ENCODE peak calls at places on chromosomes 5 and 9, in four cellular contexts. One of them, this sample, is unnamed.

GRCh38 chr9:134301387-134302129 is 24.7 kb upstream of the RXRA start:
- ATAC-seq in body of pancreas: peak; percentile 70
- ATAC-seq in HCT116: no peak
- ATAC-seq in left lung: no peak
- ATAC-seq in this sample: no peak

GRCh38 chr5:167797933-167798332 is 493.5 kb upstream of the WWC1 start:
- ATAC-seq in body of pancreas: no peak
- ATAC-seq in HCT116: no peak
- ATAC-seq in left lung: no peak
- ATAC-seq in this sample: no peak

GRCh38 chr9:33762343-33762742 is 33.0 kb upstream of the PRSS3 start:
- ATAC-seq in body of pancreas: peak; percentile 38
- ATAC-seq in HCT116: no peak
- ATAC-seq in left lung: no peak
- ATAC-seq in this sample: no peak

GRCh38 chr5:56512314-56512996 is 279.3 kb upstream of the ANKRD55 start:
- ATAC-seq in body of pancreas: peak; percentile 47
- ATAC-seq in HCT116: no peak
- ATAC-seq in left lung: no peak
- ATAC-seq in this sample: peak; percentile 69

GRCh38 chr9:24939099-24939850 is 393.6 kb upstream of the IZUMO3 start:
- ATAC-seq in body of pancreas: no peak
- ATAC-seq in HCT116: no peak
- ATAC-seq in left lung: no peak
- ATAC-seq in this sample: no peak

GRCh38 chr5:6448622-6449464 is at the start of gene UBE2QL1:
- ATAC-seq in body of pancreas: peak; percentile 48
- ATAC-seq in HCT116: no peak
- ATAC-seq in left lung: peak; percentile 30
- ATAC-seq in this sample: peak; percentile 41

GRCh38 chr5:43802119-43802518 is 199.1 kb downstream of the NNT start:
- ATAC-seq in body of pancreas: no peak
- ATAC-seq in HCT116: no peak
- ATAC-seq in left lung: no peak
- ATAC-seq in this sample: no peak

GRCh38 chr5:157581870-157582269 is 6.3 kb upstream of the ADAM19 start:
- ATAC-seq in body of pancreas: no peak
- ATAC-seq in HCT116: no peak
- ATAC-seq in left lung: no peak
- ATAC-seq in this sample: no peak

GRCh38 chr9:77731930-77732329 is 83.8 kb upstream of the GNA14 start:
- ATAC-seq in body of pancreas: peak; percentile 38
- ATAC-seq in HCT116: no peak
- ATAC-seq in left lung: no peak
- ATAC-seq in this sample: no peak

GRCh38 chr9:105052346-105052745 is 124.4 kb upstream of the ABCA1 start:
- ATAC-seq in body of pancreas: no peak
- ATAC-seq in HCT116: no peak
- ATAC-seq in left lung: peak; percentile 55
- ATAC-seq in this sample: peak; percentile 39

GRCh38 chr5:58545912-58546311 is 37.0 kb upstream of the RAB3C start:
- ATAC-seq in body of pancreas: no peak
- ATAC-seq in HCT116: no peak
- ATAC-seq in left lung: peak; percentile 32
- ATAC-seq in this sample: no peak

GRCh38 chr5:58595952-58596351 is 13.1 kb downstream of the RAB3C start:
- ATAC-seq in body of pancreas: no peak
- ATAC-seq in HCT116: no peak
- ATAC-seq in left lung: no peak
- ATAC-seq in this sample: no peak

GRCh38 chr5:100772011-100772410 is 131.1 kb downstream of the ST8SIA4 start:
- ATAC-seq in body of pancreas: peak; percentile 38
- ATAC-seq in HCT116: no peak
- ATAC-seq in left lung: no peak
- ATAC-seq in this sample: no peak

GRCh38 chr5:89263846-89264245 is 380.9 kb upstream of the MEF2C start:
- ATAC-seq in body of pancreas: no peak
- ATAC-seq in HCT116: no peak
- ATAC-seq in left lung: no peak
- ATAC-seq in this sample: no peak

GRCh38 chr5:55304584-55304983 is 2.9 kb downstream of the DHX29 start:
- ATAC-seq in body of pancreas: no peak
- ATAC-seq in HCT116: no peak
- ATAC-seq in left lung: no peak
- ATAC-seq in this sample: no peak

GRCh38 chr9:33185858-33186257 is 18.7 kb upstream of the B4GALT1 start:
- ATAC-seq in body of pancreas: peak; percentile 38
- ATAC-seq in HCT116: no peak
- ATAC-seq in left lung: peak; percentile 13
- ATAC-seq in this sample: no peak

GRCh38 chr5:96235008-96235910 is 197.8 kb downstream of the PCSK1 start:
- ATAC-seq in body of pancreas: peak; percentile 50
- ATAC-seq in HCT116: no peak
- ATAC-seq in left lung: peak; percentile 83
- ATAC-seq in this sample: peak; percentile 82

GRCh38 chr9:38443181-38443580 is 18.9 kb upstream of the IGFBPL1 start:
- ATAC-seq in body of pancreas: peak; percentile 86
- ATAC-seq in HCT116: peak; percentile 46
- ATAC-seq in left lung: peak; percentile 88
- ATAC-seq in this sample: no peak

GRCh38 chr5:54171645-54172384 is 138.6 kb downstream of the ARL15 start:
- ATAC-seq in body of pancreas: peak; percentile 91
- ATAC-seq in HCT116: no peak
- ATAC-seq in left lung: peak; percentile 84
- ATAC-seq in this sample: no peak

GRCh38 chr5:142208777-142209312 is 100.3 kb downstream of the NDFIP1 start:
- ATAC-seq in body of pancreas: no peak
- ATAC-seq in HCT116: no peak
- ATAC-seq in left lung: no peak
- ATAC-seq in this sample: no peak

GRCh38 chr5:87094347-87094746 is 173.3 kb upstream of the RASA1 start:
- ATAC-seq in body of pancreas: no peak
- ATAC-seq in HCT116: no peak
- ATAC-seq in left lung: no peak
- ATAC-seq in this sample: no peak

GRCh38 chr5:109450129-109450877 is 40.5 kb upstream of the PJA2 start:
- ATAC-seq in body of pancreas: no peak
- ATAC-seq in HCT116: no peak
- ATAC-seq in left lung: no peak
- ATAC-seq in this sample: no peak

GRCh38 chr9:133132174-133132573 is 11.1 kb upstream of the RALGDS start:
- ATAC-seq in body of pancreas: no peak
- ATAC-seq in HCT116: no peak
- ATAC-seq in left lung: no peak
- ATAC-seq in this sample: no peak

GRCh38 chr5:83426855-83427254 is 44.7 kb upstream of the VCAN start:
- ATAC-seq in body of pancreas: no peak
- ATAC-seq in HCT116: no peak
- ATAC-seq in left lung: no peak
- ATAC-seq in this sample: no peak

GRCh38 chr9:137191245-137191644 is 2.8 kb downstream of the SSNA1 start:
- ATAC-seq in body of pancreas: no peak
- ATAC-seq in HCT116: no peak
- ATAC-seq in left lung: no peak
- ATAC-seq in this sample: no peak

GRCh38 chr5:122183098-122183794 is 53.9 kb downstream of the ZNF474 start:
- ATAC-seq in body of pancreas: peak; percentile 45
- ATAC-seq in HCT116: no peak
- ATAC-seq in left lung: peak; percentile 88
- ATAC-seq in this sample: peak; percentile 78

GRCh38 chr5:150451594-150451993 is 2.1 kb upstream of the RPS14 start:
- ATAC-seq in body of pancreas: no peak
- ATAC-seq in HCT116: no peak
- ATAC-seq in left lung: no peak
- ATAC-seq in this sample: no peak

GRCh38 chr5:123209163-123210013 is 120.3 kb downstream of the PRDM6 start:
- ATAC-seq in body of pancreas: peak; percentile 18
- ATAC-seq in HCT116: peak; percentile 81
- ATAC-seq in left lung: peak; percentile 69
- ATAC-seq in this sample: no peak

GRCh38 chr5:6261668-6262067 is 116.7 kb downstream of the MED10 start:
- ATAC-seq in body of pancreas: no peak
- ATAC-seq in HCT116: no peak
- ATAC-seq in left lung: peak; percentile 69
- ATAC-seq in this sample: no peak

GRCh38 chr5:61632064-61632463 is 300.0 kb downstream of the ZSWIM6 start:
- ATAC-seq in body of pancreas: no peak
- ATAC-seq in HCT116: no peak
- ATAC-seq in left lung: no peak
- ATAC-seq in this sample: no peak

GRCh38 chr9:87883990-87884389 is 1.3 kb downstream of the SPATA31E1 start:
- ATAC-seq in body of pancreas: no peak
- ATAC-seq in HCT116: peak; percentile 86
- ATAC-seq in left lung: no peak
- ATAC-seq in this sample: no peak

GRCh38 chr5:132110195-132110594 is 36.6 kb downstream of the CSF2 start:
- ATAC-seq in body of pancreas: no peak
- ATAC-seq in HCT116: no peak
- ATAC-seq in left lung: no peak
- ATAC-seq in this sample: no peak

GRCh38 chr5:178131446-178131996 is 707 bp downstream of the RMND5B start:
- ATAC-seq in body of pancreas: no peak
- ATAC-seq in HCT116: peak; percentile 4
- ATAC-seq in left lung: no peak
- ATAC-seq in this sample: no peak

GRCh38 chr9:110926828-110927227 is 111.4 kb downstream of the LPAR1 start:
- ATAC-seq in body of pancreas: no peak
- ATAC-seq in HCT116: no peak
- ATAC-seq in left lung: peak; percentile 86
- ATAC-seq in this sample: no peak

GRCh38 chr5:168683247-168683926 is 104.2 kb upstream of the PANK3 start:
- ATAC-seq in body of pancreas: no peak
- ATAC-seq in HCT116: no peak
- ATAC-seq in left lung: no peak
- ATAC-seq in this sample: no peak

GRCh38 chr5:148559461-148559860 is 94.9 kb downstream of the HTR4 start:
- ATAC-seq in body of pancreas: no peak
- ATAC-seq in HCT116: no peak
- ATAC-seq in left lung: no peak
- ATAC-seq in this sample: no peak

GRCh38 chr9:112531666-112532282 is 45.1 kb downstream of the KIAA1958 start:
- ATAC-seq in body of pancreas: no peak
- ATAC-seq in HCT116: no peak
- ATAC-seq in left lung: no peak
- ATAC-seq in this sample: no peak

GRCh38 chr9:34992376-34992951 is 2.9 kb downstream of the DNAJB5 start:
- ATAC-seq in body of pancreas: no peak
- ATAC-seq in HCT116: no peak
- ATAC-seq in left lung: no peak
- ATAC-seq in this sample: no peak
- TF ChIP-seq CTCF in body of pancreas: no peak
- TF ChIP-seq CTCF in HCT116: no peak
- TF ChIP-seq CTCF in left lung: no peak
- TF ChIP-seq CTCF in this sample: no peak

GRCh38 chr9:84932915-84933527 is 263.5 kb downstream of the NTRK2 start:
- ATAC-seq in body of pancreas: no peak
- ATAC-seq in HCT116: peak; percentile 79
- ATAC-seq in left lung: no peak
- ATAC-seq in this sample: no peak
- TF ChIP-seq CTCF in body of pancreas: no peak
- TF ChIP-seq CTCF in HCT116: peak; percentile 43
- TF ChIP-seq CTCF in left lung: no peak
- TF ChIP-seq CTCF in this sample: no peak

GRCh38 chr9:37034938-37035471 is 937 bp upstream of the PAX5 start:
- ATAC-seq in body of pancreas: no peak
- ATAC-seq in HCT116: no peak
- ATAC-seq in left lung: no peak
- ATAC-seq in this sample: no peak
- TF ChIP-seq CTCF in body of pancreas: no peak
- TF ChIP-seq CTCF in HCT116: no peak
- TF ChIP-seq CTCF in left lung: no peak
- TF ChIP-seq CTCF in this sample: no peak

DNA sequence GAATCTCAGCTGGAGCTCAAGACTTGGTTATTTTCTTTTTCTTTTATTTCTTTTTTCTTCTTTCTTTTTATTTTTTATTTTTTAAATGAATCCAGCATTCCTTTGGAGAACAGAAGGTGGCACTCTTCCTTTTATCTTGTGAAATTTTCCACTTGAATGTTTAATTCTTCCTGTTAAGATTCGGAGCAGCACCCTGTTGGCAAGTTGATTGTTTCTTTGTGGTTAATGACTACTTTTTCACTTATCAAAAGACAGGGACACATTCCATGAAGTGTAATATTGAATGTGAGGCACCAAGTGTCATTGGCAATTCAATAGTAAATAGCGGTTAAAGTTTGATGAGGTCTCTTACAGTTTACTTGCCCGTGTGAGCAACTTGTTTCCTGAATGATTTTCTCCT is 240.5 kb upstream of the CHD1 start:
- ATAC-seq in body of pancreas: no peak
- ATAC-seq in HCT116: no peak
- ATAC-seq in left lung: no peak
- ATAC-seq in this sample: no peak
- TF ChIP-seq CTCF in body of pancreas: no peak
- TF ChIP-seq CTCF in HCT116: no peak
- TF ChIP-seq CTCF in left lung: no peak
- TF ChIP-seq CTCF in this sample: no peak

GRCh38 chr5:3597727-3598082 is 2.1 kb downstream of the IRX1 start:
- ATAC-seq in body of pancreas: no peak
- ATAC-seq in HCT116: no peak
- ATAC-seq in left lung: no peak
- ATAC-seq in this sample: no peak

GRCh38 chr5:3599283-3600105 is 3.9 kb downstream of the IRX1 start:
- ATAC-seq in body of pancreas: no peak
- ATAC-seq in HCT116: no peak
- ATAC-seq in left lung: peak; percentile 46
- ATAC-seq in this sample: no peak

GRCh38 chr5:3598236-3598635 is 2.6 kb downstream of the IRX1 start:
- ATAC-seq in body of pancreas: no peak
- ATAC-seq in HCT116: no peak
- ATAC-seq in left lung: no peak
- ATAC-seq in this sample: no peak

GRCh38 chr5:3600106-3600997 is 4.7 kb downstream of the IRX1 start:
- ATAC-seq in body of pancreas: no peak
- ATAC-seq in HCT116: no peak
- ATAC-seq in left lung: peak; percentile 8
- ATAC-seq in this sample: no peak

DNA sequence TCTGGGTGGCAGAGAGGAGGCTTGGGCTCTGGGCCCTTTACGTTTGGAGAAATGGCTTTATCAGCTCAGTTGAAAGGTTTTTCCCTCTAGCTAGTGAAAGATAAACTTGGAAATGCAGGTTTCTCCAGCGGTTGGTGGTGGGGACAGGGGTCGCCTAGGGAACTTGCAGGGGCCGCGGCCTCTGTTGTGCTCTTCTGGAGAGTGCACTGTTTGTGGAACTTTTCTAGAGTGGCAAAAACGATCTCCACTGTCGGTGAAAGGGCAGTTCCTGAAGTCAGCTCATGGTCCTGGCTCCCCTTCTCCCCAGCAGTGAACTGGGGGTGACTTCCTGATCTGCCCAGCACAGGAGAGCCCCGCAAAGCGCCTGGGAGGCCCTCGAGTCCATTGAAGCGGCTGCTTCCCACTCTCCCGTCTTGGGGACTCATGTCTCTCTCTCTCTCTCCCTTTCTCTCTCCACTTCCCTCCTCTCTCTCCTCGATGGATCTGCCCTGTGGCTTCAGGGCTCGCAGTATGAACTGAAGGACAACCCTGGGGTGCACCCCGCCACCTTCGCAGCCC is 3.2 kb downstream of the IRX1 start:
- ATAC-seq in body of pancreas: no peak
- ATAC-seq in HCT116: no peak
- ATAC-seq in left lung: peak; percentile 1
- ATAC-seq in this sample: no peak
- TF ChIP-seq CTCF in body of pancreas: no peak
- TF ChIP-seq CTCF in HCT116: no peak
- TF ChIP-seq CTCF in left lung: no peak
- TF ChIP-seq CTCF in this sample: no peak

This sample was measured in gastroesophageal sphincter.